ENCODE peak calls at places on chromosomes 3 and 15, in seven cellular contexts. J is astrocyte of the cerebellum, I is heart right ventricle, E is gastrocnemius medialis, V is thoracic aorta, B is suprapubic skin, U is IMR-90. F is an unnamed sample.
A peak's percentile ranks its signal among the peaks of the same experiment; 100 is the strongest.

GRCh38 chr3:46902188-46902631 is 24.7 kb downstream of the PTH1R start:
- DNase-seq in J (no peak), I (no peak), E (no peak), V (no peak), B (no peak), U (no peak), F (no peak)

GRCh38 chr3:69085543-69086132 is 901 bp downstream of the ARL6IP5 start:
- DNase-seq in J (no peak), I (peak; percentile 33), E (no peak), V (no peak), B (peak; percentile 70), U (no peak), F (no peak)

GRCh38 chr3:99248913-99249312 is 347.4 kb upstream of the DCBLD2 start:
- DNase-seq in J (no peak), I (no peak), E (no peak), V (no peak), B (no peak), U (no peak), F (no peak)

GRCh38 chr3:120566243-120566980 is 29.7 kb upstream of the NDUFB4 start:
- DNase-seq in J (no peak), I (no peak), E (no peak), V (no peak), B (no peak), U (no peak), F (no peak)

GRCh38 chr3:18837137-18837536 is 311.2 kb upstream of the KCNH8 start:
- DNase-seq in J (peak; percentile 23), I (no peak), E (no peak), V (no peak), B (no peak), U (no peak), F (no peak)

GRCh38 chr3:106692624-106693023 is 684.6 kb upstream of the CCDC54 start:
- DNase-seq in J (no peak), I (no peak), E (no peak), V (no peak), B (no peak), U (no peak), F (no peak)

GRCh38 chr15:70259640-70260066 is 161.9 kb upstream of the TLE3 start:
- DNase-seq in J (no peak), I (no peak), E (no peak), V (no peak), B (no peak), U (no peak), F (no peak)

GRCh38 chr3:98890181-98890882 is 11.2 kb downstream of the DCBLD2 start:
- DNase-seq in J (no peak), I (no peak), E (no peak), V (no peak), B (no peak), U (peak; percentile 38), F (no peak)

GRCh38 chr3:4712109-4712508 is 219.0 kb downstream of the ITPR1 start:
- DNase-seq in J (peak; percentile 78), I (no peak), E (no peak), V (no peak), B (no peak), U (peak; percentile 57), F (peak; percentile 57)

GRCh38 chr15:88004379-88004778 is 252.2 kb downstream of the NTRK3 start:
- DNase-seq in J (no peak), I (no peak), E (no peak), V (no peak), B (no peak), U (no peak), F (no peak)

GRCh38 chr3:126197854-126198584 is 17.6 kb upstream of the ALDH1L1 start:
- DNase-seq in J (peak; percentile 43), I (peak; percentile 56), E (peak; percentile 68), V (peak; percentile 65), B (no peak), U (peak; percentile 60), F (peak; percentile 59)

GRCh38 chr15:99226802-99227201 is 22.6 kb downstream of the TTC23 start:
- DNase-seq in J (no peak), I (no peak), E (no peak), V (no peak), B (no peak), U (no peak), F (no peak)

GRCh38 chr3:132486086-132486485 is 68.8 kb downstream of the DNAJC13 start:
- DNase-seq in J (no peak), I (no peak), E (no peak), V (no peak), B (no peak), U (peak; percentile 17), F (no peak)

GRCh38 chr15:41666353-41666920 is 6.2 kb downstream of the MGA start:
- DNase-seq in J (no peak), I (no peak), E (no peak), V (no peak), B (no peak), U (peak; percentile 72), F (peak; percentile 19)

GRCh38 chr3:188469228-188469885 is 315.4 kb downstream of the LPP start:
- DNase-seq in J (peak; percentile 79), I (no peak), E (peak; percentile 32), V (no peak), B (peak; percentile 67), U (no peak), F (no peak)

GRCh38 chr3:27633224-27633545 is 88.9 kb downstream of the EOMES start:
- DNase-seq in J (no peak), I (no peak), E (no peak), V (no peak), B (no peak), U (peak; percentile 36), F (no peak)

GRCh38 chr3:128555881-128556280 is 62.9 kb upstream of the GATA2 start:
- DNase-seq in J (no peak), I (no peak), E (no peak), V (no peak), B (peak; percentile 42), U (no peak), F (no peak)

GRCh38 chr3:128554465-128555097 is 61.6 kb upstream of the GATA2 start:
- DNase-seq in J (no peak), I (no peak), E (no peak), V (no peak), B (no peak), U (no peak), F (no peak)

GRCh38 chr3:128556384-128556783 is 63.4 kb upstream of the GATA2 start:
- DNase-seq in J (no peak), I (no peak), E (no peak), V (no peak), B (no peak), U (no peak), F (no peak)

GRCh38 chr3:128554100-128554464 is 61.1 kb upstream of the GATA2 start:
- DNase-seq in J (peak; percentile 37), I (no peak), E (no peak), V (no peak), B (no peak), U (peak; percentile 79), F (peak; percentile 56)

DNA sequence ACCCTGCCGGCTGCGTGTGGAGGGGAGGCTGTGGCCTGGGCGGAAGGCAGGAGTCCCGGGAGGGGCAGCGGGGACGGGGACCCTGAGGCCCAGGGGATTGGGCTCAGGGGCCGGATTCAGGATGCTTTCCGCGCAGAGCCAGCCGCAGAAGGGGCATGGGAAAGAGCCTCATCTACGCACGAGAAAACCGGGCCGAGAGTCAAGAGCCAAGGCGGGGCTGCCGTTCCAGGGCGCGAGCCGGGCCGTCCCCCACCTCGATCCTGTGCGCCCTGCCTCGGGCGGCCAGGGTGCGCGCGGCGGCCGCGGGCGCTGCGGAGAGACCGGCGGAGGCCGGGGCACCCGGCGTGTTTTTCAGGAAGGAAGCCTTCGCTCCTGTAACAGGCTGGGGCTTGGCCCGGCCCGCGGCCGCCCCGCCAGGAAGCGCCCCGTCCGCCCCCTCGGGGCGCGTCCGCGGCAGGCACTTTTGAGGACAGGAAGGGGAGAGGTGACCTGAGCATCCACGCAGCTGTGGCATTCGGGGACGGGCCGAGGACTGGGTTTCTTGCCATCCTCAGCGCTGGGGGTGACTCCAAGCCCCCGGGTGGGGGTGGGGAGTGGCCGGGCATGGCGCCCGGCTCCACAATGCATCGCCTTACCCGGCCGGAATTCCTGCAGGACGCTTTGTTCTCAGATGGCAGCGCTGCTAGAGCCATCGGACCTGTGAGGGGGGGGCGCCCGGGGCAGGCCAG is 62.3 kb upstream of the GATA2 start:
- DNase-seq in J (no peak), I (peak; percentile 71), E (no peak), V (no peak), B (peak; percentile 77), U (no peak), F (no peak)
- TF ChIP-seq CTCF in J (no peak), I (no peak), E (no peak), V (no peak), B (no peak), U (no peak), F (no peak)

GRCh38 chr3:60788185-60788584 is 463.1 kb downstream of the FHIT start:
- DNase-seq in J (no peak), I (no peak), E (no peak), V (no peak), B (no peak), U (no peak), F (no peak)
- TF ChIP-seq CTCF in J (no peak), I (no peak), E (no peak), V (no peak), B (no peak), U (no peak), F (no peak)

DNA sequence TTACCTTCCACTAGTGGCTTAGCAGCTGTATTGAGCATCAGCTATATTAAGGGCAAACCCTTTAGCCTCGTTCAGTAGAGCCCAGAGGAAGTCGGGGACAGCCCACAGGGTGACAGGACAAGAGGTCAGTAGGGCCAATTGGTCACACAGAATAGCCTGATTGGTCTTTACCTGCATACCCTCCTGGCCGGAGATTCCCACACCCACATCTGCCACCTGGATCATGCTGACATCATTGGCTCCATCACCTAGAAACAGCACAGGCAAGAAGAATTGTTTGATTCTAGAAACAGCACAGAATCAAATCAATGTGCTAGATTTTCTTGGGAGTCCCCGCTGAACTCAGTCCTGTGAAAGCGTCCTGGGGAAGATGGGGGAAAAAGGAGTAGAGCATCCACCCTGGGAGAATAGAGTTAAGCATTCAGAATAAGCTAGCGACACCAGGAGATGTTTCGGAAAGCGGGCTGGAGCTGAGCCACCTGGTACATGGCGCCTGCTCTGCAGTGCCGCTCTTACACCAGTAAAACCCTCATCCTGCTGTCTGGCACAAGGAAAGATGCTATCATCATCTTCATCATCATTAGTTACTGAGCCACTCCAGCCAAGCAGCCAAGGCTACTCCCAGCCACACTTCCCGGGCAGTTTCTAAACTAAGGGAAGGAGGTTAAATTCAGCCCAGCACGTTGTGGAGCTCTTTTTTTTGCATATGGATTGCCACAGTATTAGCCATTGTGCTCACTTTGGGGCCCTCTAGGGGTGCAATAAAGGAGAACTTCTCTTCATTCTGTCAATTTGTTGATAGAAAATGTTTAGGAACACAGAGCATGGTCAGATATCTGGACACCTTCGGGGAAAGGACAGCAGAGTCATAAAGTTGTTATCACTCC is 171.3 kb downstream of the ATP10A start:
- DNase-seq in J (no peak), I (no peak), E (no peak), V (no peak), B (peak; percentile 51), U (peak; percentile 31), F (peak; percentile 29)
- TF ChIP-seq CTCF in J (peak; percentile 52), I (peak; percentile 45), E (no peak), V (peak; percentile 21), B (no peak), U (peak; percentile 35), F (peak; percentile 62)

DNA sequence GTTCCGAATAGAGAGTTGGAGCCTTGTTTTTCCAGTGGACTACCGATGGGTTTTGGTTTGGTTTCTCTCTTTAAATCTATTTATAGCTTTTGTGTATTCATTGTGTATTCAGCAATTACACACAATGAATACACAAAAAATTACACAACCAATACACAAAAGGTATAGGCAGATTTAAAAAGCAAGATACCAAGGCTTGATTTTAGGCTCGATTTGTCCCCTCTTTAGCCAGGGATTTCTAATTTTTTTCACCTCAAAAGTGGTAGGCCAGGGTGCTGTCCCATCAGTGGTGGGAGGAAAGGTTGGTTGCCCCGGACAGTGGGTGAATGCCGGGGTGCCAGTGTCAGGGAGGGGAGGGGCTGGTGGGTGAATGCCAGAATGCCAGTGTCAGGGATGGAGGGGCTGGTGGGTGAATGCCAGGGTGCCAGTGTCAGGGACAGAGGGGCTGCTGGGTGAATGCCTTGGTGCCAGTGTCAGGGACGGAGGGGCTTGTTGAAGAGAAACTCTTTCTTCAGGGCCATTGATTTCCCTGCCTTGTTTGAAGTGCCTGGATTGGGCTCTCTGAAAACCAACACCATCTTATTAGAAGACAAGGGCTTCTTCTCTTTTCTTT is 186.2 kb downstream of the GOLGA6L6 start:
- DNase-seq in J (no peak), I (peak; percentile 14), E (no peak), V (no peak), B (peak; percentile 55), U (no peak), F (no peak)
- TF ChIP-seq CTCF in J (no peak), I (no peak), E (no peak), V (no peak), B (no peak), U (no peak), F (no peak)

F was measured in HFFc6.